ENCODE peak calls at places on chromosomes 6 and 20, in eight cellular contexts. One of them, this sample, is unnamed.

GRCh38 chr6:32194825-32195651 is 2.6 kb upstream of the GPSM3 start:
- DNase-seq in GM06990: no peak
- DNase-seq in H9: peak; percentile 43
- DNase-seq in dorsolateral prefrontal cortex: no peak
- DNase-seq in stomach: no peak
- DNase-seq in progenitor cell of endocrine pancreas: no peak
- DNase-seq in adrenal gland: peak; percentile 54
- DNase-seq in cardiac fibroblast: peak; percentile 79
- DNase-seq in this sample: peak; percentile 31

GRCh38 chr6:108524528-108525218 is 36.0 kb upstream of the FOXO3 start:
- DNase-seq in adrenal gland: no peak
- DNase-seq in GM06990: no peak
- DNase-seq in progenitor cell of endocrine pancreas: no peak
- DNase-seq in dorsolateral prefrontal cortex: no peak
- DNase-seq in cardiac fibroblast: no peak
- DNase-seq in H9: no peak
- DNase-seq in stomach: no peak
- DNase-seq in this sample: no peak

GRCh38 chr6:79804732-79805131 is 142.6 kb downstream of the ELOVL4 start:
- DNase-seq in H9: no peak
- DNase-seq in adrenal gland: no peak
- DNase-seq in stomach: no peak
- DNase-seq in cardiac fibroblast: no peak
- DNase-seq in progenitor cell of endocrine pancreas: no peak
- DNase-seq in dorsolateral prefrontal cortex: no peak
- DNase-seq in GM06990: no peak
- DNase-seq in this sample: no peak

GRCh38 chr20:4122931-4123330 is 107.6 kb upstream of the RNF24 start:
- DNase-seq in stomach: no peak
- DNase-seq in H9: no peak
- DNase-seq in progenitor cell of endocrine pancreas: no peak
- DNase-seq in adrenal gland: no peak
- DNase-seq in cardiac fibroblast: no peak
- DNase-seq in GM06990: no peak
- DNase-seq in dorsolateral prefrontal cortex: no peak
- DNase-seq in this sample: no peak

GRCh38 chr6:88047510-88048150 is at the start of gene SPACA1:
- DNase-seq in stomach: no peak
- DNase-seq in cardiac fibroblast: no peak
- DNase-seq in adrenal gland: no peak
- DNase-seq in H9: peak; percentile 30
- DNase-seq in GM06990: no peak
- DNase-seq in progenitor cell of endocrine pancreas: no peak
- DNase-seq in dorsolateral prefrontal cortex: no peak
- DNase-seq in this sample: no peak

GRCh38 chr20:57782631-57783041 is 72.8 kb upstream of the PMEPA1 start:
- DNase-seq in stomach: no peak
- DNase-seq in adrenal gland: no peak
- DNase-seq in progenitor cell of endocrine pancreas: no peak
- DNase-seq in GM06990: no peak
- DNase-seq in cardiac fibroblast: no peak
- DNase-seq in H9: peak; percentile 19
- DNase-seq in dorsolateral prefrontal cortex: no peak
- DNase-seq in this sample: no peak

GRCh38 chr6:32637219-32637880 is at the start of gene HLA-DQA1:
- DNase-seq in adrenal gland: no peak
- DNase-seq in dorsolateral prefrontal cortex: no peak
- DNase-seq in GM06990: peak; percentile 68
- DNase-seq in cardiac fibroblast: no peak
- DNase-seq in progenitor cell of endocrine pancreas: no peak
- DNase-seq in H9: no peak
- DNase-seq in stomach: no peak
- DNase-seq in this sample: no peak

GRCh38 chr6:150998992-150999975 is 133.8 kb downstream of the MTHFD1L start:
- DNase-seq in progenitor cell of endocrine pancreas: no peak
- DNase-seq in dorsolateral prefrontal cortex: no peak
- DNase-seq in stomach: no peak
- DNase-seq in cardiac fibroblast: peak; percentile 44
- DNase-seq in adrenal gland: no peak
- DNase-seq in GM06990: no peak
- DNase-seq in H9: no peak
- DNase-seq in this sample: no peak

GRCh38 chr6:111813247-111814162 is 59.7 kb downstream of the FYN start:
- DNase-seq in cardiac fibroblast: peak; percentile 41
- DNase-seq in progenitor cell of endocrine pancreas: no peak
- DNase-seq in adrenal gland: no peak
- DNase-seq in stomach: no peak
- DNase-seq in GM06990: no peak
- DNase-seq in dorsolateral prefrontal cortex: no peak
- DNase-seq in H9: no peak
- DNase-seq in this sample: no peak

GRCh38 chr20:63092660-63093215 is 86.0 kb upstream of the BHLHE23 start:
- DNase-seq in progenitor cell of endocrine pancreas: no peak
- DNase-seq in adrenal gland: peak; percentile 3
- DNase-seq in dorsolateral prefrontal cortex: peak; percentile 23
- DNase-seq in stomach: no peak
- DNase-seq in cardiac fibroblast: no peak
- DNase-seq in GM06990: no peak
- DNase-seq in H9: peak; percentile 21
- DNase-seq in this sample: no peak

GRCh38 chr20:54475334-54476287 is at the start of gene DOK5:
- DNase-seq in GM06990: no peak
- DNase-seq in adrenal gland: no peak
- DNase-seq in stomach: no peak
- DNase-seq in cardiac fibroblast: peak; percentile 38
- DNase-seq in H9: peak; percentile 64
- DNase-seq in dorsolateral prefrontal cortex: peak; percentile 76
- DNase-seq in progenitor cell of endocrine pancreas: peak; percentile 16
- DNase-seq in this sample: peak; percentile 33

GRCh38 chr6:28880894-28881780 is 42.6 kb downstream of the TRIM27 start:
- DNase-seq in dorsolateral prefrontal cortex: peak; percentile 63
- DNase-seq in cardiac fibroblast: peak; percentile 90
- DNase-seq in H9: peak; percentile 71
- DNase-seq in stomach: peak; percentile 61
- DNase-seq in adrenal gland: peak; percentile 64
- DNase-seq in GM06990: peak; percentile 28
- DNase-seq in progenitor cell of endocrine pancreas: peak; percentile 75
- DNase-seq in this sample: peak; percentile 83

GRCh38 chr6:28884423-28885148 is 39.2 kb downstream of the TRIM27 start:
- DNase-seq in GM06990: no peak
- DNase-seq in cardiac fibroblast: no peak
- DNase-seq in progenitor cell of endocrine pancreas: no peak
- DNase-seq in H9: no peak
- DNase-seq in stomach: no peak
- DNase-seq in adrenal gland: no peak
- DNase-seq in dorsolateral prefrontal cortex: no peak
- DNase-seq in this sample: no peak

GRCh38 chr6:28885149-28885738 is 38.5 kb downstream of the TRIM27 start:
- DNase-seq in dorsolateral prefrontal cortex: no peak
- DNase-seq in stomach: no peak
- DNase-seq in progenitor cell of endocrine pancreas: no peak
- DNase-seq in cardiac fibroblast: no peak
- DNase-seq in GM06990: no peak
- DNase-seq in adrenal gland: no peak
- DNase-seq in H9: no peak
- DNase-seq in this sample: no peak

GRCh38 chr6:28876702-28877101 is 47.1 kb downstream of the TRIM27 start:
- DNase-seq in dorsolateral prefrontal cortex: no peak
- DNase-seq in adrenal gland: no peak
- DNase-seq in stomach: no peak
- DNase-seq in GM06990: no peak
- DNase-seq in cardiac fibroblast: no peak
- DNase-seq in progenitor cell of endocrine pancreas: no peak
- DNase-seq in H9: no peak
- DNase-seq in this sample: no peak

GRCh38 chr6:28880519-28880893 is 43.3 kb downstream of the TRIM27 start:
- DNase-seq in stomach: no peak
- DNase-seq in adrenal gland: no peak
- DNase-seq in GM06990: no peak
- DNase-seq in progenitor cell of endocrine pancreas: no peak
- DNase-seq in cardiac fibroblast: no peak
- DNase-seq in dorsolateral prefrontal cortex: no peak
- DNase-seq in H9: no peak
- DNase-seq in this sample: no peak
- TF ChIP-seq CTCF in stomach: no peak
- TF ChIP-seq CTCF in adrenal gland: no peak
- TF ChIP-seq CTCF in GM06990: no peak
- TF ChIP-seq CTCF in progenitor cell of endocrine pancreas: no peak
- TF ChIP-seq CTCF in cardiac fibroblast: no peak
- TF ChIP-seq CTCF in dorsolateral prefrontal cortex: no peak
- TF ChIP-seq CTCF in H9: no peak
- TF ChIP-seq CTCF in this sample: no peak

DNA sequence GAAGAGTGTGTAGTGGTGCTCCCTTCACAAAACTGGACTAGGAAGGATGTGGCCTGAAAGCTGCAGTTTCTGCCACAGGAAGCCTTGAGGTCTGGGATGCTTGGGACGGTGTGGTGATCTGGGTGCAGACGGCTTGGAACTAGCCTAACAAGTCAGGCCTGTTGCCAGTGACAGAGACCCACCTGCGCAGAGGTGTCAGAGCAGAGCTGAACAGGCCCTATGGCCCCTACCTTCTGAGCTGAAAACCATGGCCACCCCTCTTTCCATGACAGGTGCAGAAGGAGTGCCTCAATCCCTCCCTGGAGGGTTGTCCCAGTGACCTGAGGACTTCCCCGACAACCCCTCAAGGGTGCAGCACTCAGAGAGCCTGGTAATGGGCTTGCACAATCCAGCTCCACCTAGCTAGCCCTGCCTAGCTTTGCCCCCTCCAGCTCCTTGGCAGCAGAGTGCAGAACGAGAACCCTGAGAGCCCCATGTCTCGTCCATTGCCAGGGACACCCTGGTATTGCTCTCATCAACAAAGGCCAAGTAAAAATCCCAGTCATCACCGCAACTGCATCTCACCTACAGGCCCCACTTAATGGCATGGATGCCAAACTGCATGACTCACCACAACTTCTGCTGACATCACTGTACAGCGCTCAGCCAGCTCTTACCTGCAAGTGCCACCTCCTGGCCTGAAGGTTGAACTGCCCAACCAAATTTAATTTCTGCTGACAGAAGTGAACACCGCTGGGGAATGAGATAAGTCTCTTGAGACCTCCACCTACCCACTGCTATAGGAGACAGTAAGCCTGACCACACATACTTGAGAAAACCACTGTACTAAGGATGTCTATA is 563.1 kb downstream of the TFAP2A start:
- DNase-seq in adrenal gland: no peak
- DNase-seq in GM06990: no peak
- DNase-seq in cardiac fibroblast: peak; percentile 1
- DNase-seq in stomach: no peak
- DNase-seq in progenitor cell of endocrine pancreas: no peak
- DNase-seq in dorsolateral prefrontal cortex: no peak
- DNase-seq in H9: peak; percentile 88
- DNase-seq in this sample: no peak
- TF ChIP-seq CTCF in adrenal gland: no peak
- TF ChIP-seq CTCF in GM06990: no peak
- TF ChIP-seq CTCF in cardiac fibroblast: no peak
- TF ChIP-seq CTCF in stomach: no peak
- TF ChIP-seq CTCF in progenitor cell of endocrine pancreas: peak; percentile 31
- TF ChIP-seq CTCF in dorsolateral prefrontal cortex: no peak
- TF ChIP-seq CTCF in H9: peak; percentile 70
- TF ChIP-seq CTCF in this sample: peak; percentile 46

GRCh38 chr20:24782221-24782620 is 166.8 kb upstream of the CST7 start:
- DNase-seq in GM06990: no peak
- DNase-seq in dorsolateral prefrontal cortex: peak; percentile 40
- DNase-seq in progenitor cell of endocrine pancreas: no peak
- DNase-seq in stomach: no peak
- DNase-seq in H9: no peak
- DNase-seq in adrenal gland: no peak
- DNase-seq in cardiac fibroblast: no peak
- DNase-seq in this sample: no peak

GRCh38 chr20:24779886-24780285 is 169.2 kb upstream of the CST7 start:
- DNase-seq in stomach: no peak
- DNase-seq in adrenal gland: no peak
- DNase-seq in cardiac fibroblast: no peak
- DNase-seq in GM06990: no peak
- DNase-seq in progenitor cell of endocrine pancreas: no peak
- DNase-seq in H9: peak; percentile 7
- DNase-seq in dorsolateral prefrontal cortex: peak; percentile 20
- DNase-seq in this sample: no peak

GRCh38 chr20:24779166-24779565 is 169.9 kb upstream of the CST7 start:
- DNase-seq in cardiac fibroblast: no peak
- DNase-seq in GM06990: no peak
- DNase-seq in progenitor cell of endocrine pancreas: no peak
- DNase-seq in dorsolateral prefrontal cortex: no peak
- DNase-seq in stomach: no peak
- DNase-seq in H9: peak; percentile 12
- DNase-seq in adrenal gland: no peak
- DNase-seq in this sample: no peak

GRCh38 chr20:24781061-24781980 is 167.7 kb upstream of the CST7 start:
- DNase-seq in dorsolateral prefrontal cortex: peak; percentile 73
- DNase-seq in adrenal gland: no peak
- DNase-seq in progenitor cell of endocrine pancreas: no peak
- DNase-seq in GM06990: no peak
- DNase-seq in H9: peak; percentile 54
- DNase-seq in stomach: no peak
- DNase-seq in cardiac fibroblast: peak; percentile 45
- DNase-seq in this sample: peak; percentile 44

DNA sequence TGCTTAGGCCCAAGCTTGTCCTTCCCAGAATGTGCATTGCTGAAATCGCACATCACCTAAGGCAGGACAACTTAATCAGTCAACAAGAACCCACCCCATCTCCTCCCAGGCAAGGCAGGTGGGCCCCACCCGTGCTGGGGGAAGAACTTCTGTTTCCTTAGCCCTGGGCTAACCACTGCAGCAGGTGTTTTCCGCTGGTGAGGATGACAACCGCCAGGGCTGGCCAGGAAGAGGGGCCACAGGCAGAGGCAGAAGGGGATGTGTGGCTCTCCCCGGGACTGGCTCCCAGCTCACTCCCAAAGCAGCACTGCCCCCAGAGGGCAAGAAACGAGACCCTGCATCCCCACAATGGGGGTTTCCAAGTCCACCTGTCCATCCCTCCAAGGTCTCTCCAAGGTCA is 168.4 kb upstream of the CST7 start:
- DNase-seq in dorsolateral prefrontal cortex: peak; percentile 39
- DNase-seq in GM06990: no peak
- DNase-seq in H9: peak; percentile 29
- DNase-seq in cardiac fibroblast: no peak
- DNase-seq in progenitor cell of endocrine pancreas: no peak
- DNase-seq in adrenal gland: no peak
- DNase-seq in stomach: no peak
- DNase-seq in this sample: no peak
- TF ChIP-seq CTCF in dorsolateral prefrontal cortex: no peak
- TF ChIP-seq CTCF in GM06990: no peak
- TF ChIP-seq CTCF in H9: no peak
- TF ChIP-seq CTCF in cardiac fibroblast: no peak
- TF ChIP-seq CTCF in progenitor cell of endocrine pancreas: no peak
- TF ChIP-seq CTCF in adrenal gland: no peak
- TF ChIP-seq CTCF in stomach: no peak
- TF ChIP-seq CTCF in this sample: no peak

GRCh38 chr20:61560361-61560853 is 308.3 kb downstream of the CDH4 start:
- DNase-seq in H9: peak; percentile 80
- DNase-seq in stomach: no peak
- DNase-seq in cardiac fibroblast: peak; percentile 31
- DNase-seq in GM06990: no peak
- DNase-seq in dorsolateral prefrontal cortex: no peak
- DNase-seq in progenitor cell of endocrine pancreas: no peak
- DNase-seq in adrenal gland: no peak
- DNase-seq in this sample: no peak
- TF ChIP-seq CTCF in H9: peak; percentile 75
- TF ChIP-seq CTCF in stomach: no peak
- TF ChIP-seq CTCF in cardiac fibroblast: peak; percentile 7
- TF ChIP-seq CTCF in GM06990: no peak
- TF ChIP-seq CTCF in dorsolateral prefrontal cortex: no peak
- TF ChIP-seq CTCF in progenitor cell of endocrine pancreas: no peak
- TF ChIP-seq CTCF in adrenal gland: no peak
- TF ChIP-seq CTCF in this sample: no peak

This sample was measured in endothelial cell.